ENCODE peak calls at places on chromosomes 5 and 9, in eight cellular contexts. T is A549, G is HCT116, R is uterus, X is stomach, B is gastrocnemius medialis, C is heart left ventricle, D is body of pancreas. W is an unnamed sample.
A peak's percentile ranks its signal among the peaks of the same experiment; 100 is the strongest.

GRCh38 chr9:136762915-136763648 is 1.2 kb downstream of the LCN15 start:
- DNase-seq in T (peak; percentile 49), G (peak; percentile 46), R (peak; percentile 31), X (peak; percentile 56), B (no peak), C (peak; percentile 76), D (no peak), W (no peak)

GRCh38 chr5:181069767-181070491 is 29.9 kb downstream of the BTNL9 start:
- DNase-seq in T (no peak), G (no peak), R (no peak), X (no peak), B (no peak), C (no peak), D (no peak), W (no peak)

GRCh38 chr5:78509884-78510769 is 138.4 kb downstream of the LHFPL2 start:
- DNase-seq in T (no peak), G (no peak), R (peak; percentile 54), X (peak; percentile 85), B (peak; percentile 68), C (peak; percentile 90), D (peak; percentile 82), W (peak; percentile 94)

GRCh38 chr5:82165740-82166530 is 112.2 kb downstream of the RPS23 start:
- DNase-seq in T (peak; percentile 71), G (peak; percentile 59), R (peak; percentile 74), X (peak; percentile 65), B (peak; percentile 87), C (no peak), D (peak; percentile 93), W (no peak)

GRCh38 chr5:35248843-35249780 is 18.8 kb upstream of the PRLR start:
- DNase-seq in T (no peak), G (no peak), R (no peak), X (no peak), B (no peak), C (no peak), D (no peak), W (no peak)

GRCh38 chr5:57862471-57863282 is 380.1 kb upstream of the ACTBL2 start:
- DNase-seq in T (no peak), G (no peak), R (no peak), X (no peak), B (no peak), C (no peak), D (no peak), W (no peak)

GRCh38 chr9:98922721-98923435 is 20.8 kb upstream of the COL15A1 start:
- DNase-seq in T (no peak), G (no peak), R (no peak), X (no peak), B (no peak), C (no peak), D (peak; percentile 16), W (no peak)

GRCh38 chr5:1291611-1292080 is 3.2 kb downstream of the TERT start:
- DNase-seq in T (no peak), G (no peak), R (no peak), X (no peak), B (no peak), C (peak; percentile 38), D (no peak), W (peak; percentile 56)

GRCh38 chr5:130243641-130244040 is 339.4 kb downstream of the CHSY3 start:
- DNase-seq in T (no peak), G (no peak), R (no peak), X (no peak), B (no peak), C (no peak), D (no peak), W (no peak)

GRCh38 chr5:99034336-99034735 is 105.5 kb upstream of the CHD1 start:
- DNase-seq in T (no peak), G (no peak), R (no peak), X (peak; percentile 33), B (no peak), C (no peak), D (no peak), W (no peak)

GRCh38 chr5:99035942-99036341 is 107.1 kb upstream of the CHD1 start:
- DNase-seq in T (no peak), G (no peak), R (no peak), X (no peak), B (no peak), C (no peak), D (no peak), W (no peak)

GRCh38 chr5:99030871-99031440 is 102.1 kb upstream of the CHD1 start:
- DNase-seq in T (no peak), G (no peak), R (no peak), X (no peak), B (no peak), C (no peak), D (no peak), W (no peak)

GRCh38 chr5:99032234-99033013 is 103.6 kb upstream of the CHD1 start:
- DNase-seq in T (peak; percentile 67), G (peak; percentile 56), R (peak; percentile 67), X (peak; percentile 60), B (peak; percentile 36), C (no peak), D (peak; percentile 80), W (no peak)

DNA sequence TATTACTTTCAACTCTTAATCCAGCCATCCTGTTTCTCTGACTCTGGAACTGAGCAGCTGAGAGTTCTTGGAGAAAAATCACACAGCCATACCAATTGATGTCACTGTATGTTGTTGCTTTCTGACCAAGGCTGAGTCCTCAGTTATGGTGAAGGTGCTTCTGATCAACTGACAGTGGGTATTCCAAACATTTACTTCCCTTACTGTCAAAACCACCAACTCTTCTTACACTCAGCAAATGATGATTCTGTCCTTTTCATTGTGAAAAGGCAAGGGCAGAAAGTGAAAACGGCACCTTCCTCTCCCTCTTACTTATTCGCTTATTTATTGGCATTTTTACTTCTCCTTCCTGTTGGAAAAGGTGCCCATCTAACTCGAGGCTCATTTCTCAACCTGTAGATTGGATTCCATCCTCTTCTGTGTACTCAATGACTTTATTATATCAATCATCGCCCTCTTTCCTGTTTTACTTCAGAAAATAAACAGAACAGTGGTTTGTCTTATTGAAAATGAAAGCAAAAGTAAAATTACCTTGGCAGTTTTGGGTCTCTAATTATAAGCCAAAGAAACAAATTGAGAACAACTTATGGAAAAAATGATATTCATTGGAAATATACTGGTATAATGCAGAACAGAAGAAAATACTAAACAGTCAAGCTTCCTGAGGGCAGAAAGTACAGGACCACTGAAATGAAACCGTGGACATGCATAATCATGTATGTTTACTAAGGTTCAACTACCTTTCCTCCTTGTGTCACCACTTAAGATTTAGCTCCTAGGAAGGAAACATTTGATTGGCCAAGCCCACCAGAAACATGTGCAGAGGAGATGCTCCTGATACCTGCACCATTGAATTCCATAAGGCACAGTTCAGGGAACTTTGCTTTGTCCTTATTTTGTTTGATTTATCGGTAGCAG is 104.5 kb upstream of the CHD1 start:
- DNase-seq in T (no peak), G (no peak), R (no peak), X (no peak), B (no peak), C (no peak), D (no peak), W (no peak)
- TF ChIP-seq POLR2A in T (no peak), G (no peak), R (no peak), X (no peak), B (no peak), C (no peak), D (no peak), W (no peak)

GRCh38 chr5:179908528-179908927 is 831 bp upstream of the TBC1D9B start:
- DNase-seq in T (no peak), G (no peak), R (no peak), X (no peak), B (no peak), C (no peak), D (no peak), W (peak; percentile 81)
- TF ChIP-seq CTCF in T (no peak), G (peak; percentile 37), R (no peak), X (no peak), B (no peak), C (no peak), D (no peak), W (no peak)

DNA sequence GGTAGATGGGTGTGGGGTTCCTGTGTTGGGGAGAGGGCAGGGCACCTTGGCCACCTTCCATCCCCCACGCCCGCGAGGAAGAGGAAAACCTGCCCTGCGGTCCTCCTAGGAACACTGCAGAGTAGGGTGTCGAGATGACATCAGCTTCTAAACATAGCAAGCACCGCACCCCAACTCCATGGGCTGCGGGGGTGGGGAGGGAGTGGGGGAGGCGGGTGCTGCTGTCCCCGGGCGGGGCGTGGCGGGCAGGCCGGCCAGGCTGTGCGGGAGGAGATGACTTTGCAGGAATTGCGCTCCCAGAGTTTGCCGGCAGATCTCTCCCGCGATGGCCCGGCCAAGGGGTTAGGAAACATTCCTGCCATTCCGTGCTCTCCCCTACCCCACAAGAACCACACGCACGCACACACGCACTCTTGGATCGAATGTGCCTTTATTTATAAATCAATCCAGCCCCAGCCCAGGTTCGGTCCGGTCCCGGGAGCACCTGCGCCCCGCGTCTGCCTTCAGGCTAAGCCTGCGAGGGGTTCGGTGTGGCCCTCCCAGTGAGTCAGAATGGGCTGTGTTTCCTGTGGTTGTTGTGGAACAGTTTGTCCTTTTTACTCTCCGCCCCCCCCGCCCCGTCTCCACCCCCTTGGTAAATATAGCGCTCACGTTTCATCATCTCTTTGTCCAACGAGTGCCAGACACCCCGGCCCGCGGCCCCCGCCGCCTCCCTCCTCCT is 5.2 kb upstream of the KLF9 start:
- DNase-seq in T (peak; percentile 90), G (peak; percentile 85), R (peak; percentile 96), X (peak; percentile 97), B (peak; percentile 98), C (peak; percentile 98), D (peak; percentile 98), W (peak; percentile 99)
- TF ChIP-seq POLR2A in T (peak; percentile 30), G (peak; percentile 35), R (peak; percentile 92), X (peak; percentile 85), B (no peak), C (peak; percentile 77), D (no peak), W (peak; percentile 86)

GRCh38 chr5:76789991-76790571 is 28.7 kb upstream of the F2RL1 start:
- DNase-seq in T (no peak), G (no peak), R (no peak), X (no peak), B (no peak), C (no peak), D (no peak), W (no peak)

GRCh38 chr5:76787237-76787636 is 31.6 kb upstream of the F2RL1 start:
- DNase-seq in T (no peak), G (no peak), R (peak; percentile 43), X (peak; percentile 52), B (peak; percentile 57), C (no peak), D (peak; percentile 62), W (no peak)

GRCh38 chr5:76791461-76791860 is 27.4 kb upstream of the F2RL1 start:
- DNase-seq in T (no peak), G (no peak), R (no peak), X (no peak), B (no peak), C (no peak), D (no peak), W (no peak)

GRCh38 chr5:76788362-76788761 is 30.5 kb upstream of the F2RL1 start:
- DNase-seq in T (no peak), G (no peak), R (no peak), X (peak; percentile 58), B (no peak), C (no peak), D (peak; percentile 60), W (no peak)

DNA sequence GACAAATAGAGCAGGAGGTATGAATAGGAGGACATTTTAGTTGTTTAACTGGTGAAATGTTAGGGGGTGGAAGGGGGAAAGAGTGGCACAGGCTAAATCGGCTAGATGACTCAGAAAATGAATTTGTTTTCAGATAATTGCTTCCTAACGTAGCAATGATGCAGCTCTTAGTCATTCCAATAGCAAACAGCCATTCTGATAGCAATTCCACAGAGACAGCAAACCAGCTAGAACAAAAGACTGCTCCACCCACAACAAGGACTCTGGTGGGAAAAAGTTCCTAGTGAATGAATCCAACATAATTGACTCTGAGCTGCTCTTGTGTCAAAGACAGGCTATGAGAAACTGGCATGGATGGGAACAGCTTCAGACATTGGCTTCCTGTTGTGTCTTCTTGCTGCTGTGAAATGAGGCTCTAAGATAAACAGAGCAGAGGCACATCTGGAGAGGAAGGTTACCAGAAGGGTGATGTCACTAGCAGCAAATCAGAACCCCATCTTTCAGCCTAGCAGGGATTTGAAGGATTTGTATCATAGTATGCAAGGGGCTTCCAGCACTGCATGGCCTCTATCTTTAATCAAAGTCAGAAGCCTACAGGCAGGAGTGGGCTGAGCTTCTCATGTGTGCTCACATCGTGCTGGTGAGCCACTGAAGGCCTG is 28.1 kb upstream of the F2RL1 start:
- DNase-seq in T (peak; percentile 76), G (peak; percentile 95), R (no peak), X (no peak), B (peak; percentile 23), C (no peak), D (peak; percentile 33), W (no peak)
- TF ChIP-seq CTCF in T (no peak), G (no peak), R (no peak), X (no peak), B (no peak), C (no peak), D (no peak), W (no peak)

W was measured in spleen.